ENCODE peak calls at places on chromosomes 16 and 17, in seven cellular contexts. D is adrenal gland, G is lower leg skin, C is suprapubic skin, J is breast epithelium, A is transverse colon, H is H54. M is an unnamed sample.

GRCh38 chr17:81111066-81111465 is 54.2 kb upstream of the PVALEF start:
- DNase-seq in D (no peak), G (no peak), C (no peak), J (no peak), A (no peak), H (no peak), M (no peak)

GRCh38 chr16:89200124-89200849 is at the start of gene SLC22A31:
- DNase-seq in D (no peak), G (no peak), C (peak; percentile 59), J (no peak), A (no peak), H (no peak), M (no peak)

GRCh38 chr16:70250748-70251650 is 741 bp downstream of the EXOSC6 start:
- DNase-seq in D (peak; percentile 75), G (peak; percentile 75), C (no peak), J (no peak), A (peak; percentile 51), H (peak; percentile 49), M (peak; percentile 77)

GRCh38 chr17:78883090-78883532 is 19.9 kb downstream of the CEP295NL start:
- DNase-seq in D (peak; percentile 92), G (peak; percentile 96), C (peak; percentile 92), J (peak; percentile 51), A (peak; percentile 63), H (peak; percentile 92), M (peak; percentile 78)

GRCh38 chr17:57948555-57949420 is 6.4 kb downstream of the CUEDC1 start:
- DNase-seq in D (peak; percentile 51), G (no peak), C (peak; percentile 75), J (no peak), A (no peak), H (peak; percentile 97), M (no peak)

GRCh38 chr16:2095918-2096582 is 39.6 kb downstream of the PKD1 start:
- DNase-seq in D (no peak), G (no peak), C (no peak), J (no peak), A (no peak), H (no peak), M (no peak)

GRCh38 chr16:68406458-68407041 is 41.8 kb downstream of the SMPD3 start:
- DNase-seq in D (no peak), G (no peak), C (no peak), J (no peak), A (no peak), H (no peak), M (no peak)

GRCh38 chr16:15043344-15043743 is 12.5 kb downstream of the NTAN1 start:
- DNase-seq in D (no peak), G (no peak), C (no peak), J (no peak), A (no peak), H (no peak), M (no peak)

GRCh38 chr16:57941016-57941656 is 29.8 kb downstream of the CNGB1 start:
- DNase-seq in D (peak; percentile 95), G (peak; percentile 89), C (no peak), J (peak; percentile 78), A (peak; percentile 41), H (no peak), M (no peak)

GRCh38 chr17:40903129-40903847 is 18.2 kb upstream of the KRT20 start:
- DNase-seq in D (no peak), G (no peak), C (no peak), J (peak; percentile 39), A (peak; percentile 69), H (peak; percentile 51), M (no peak)

GRCh38 chr16:30472328-30472942 is at the start of gene ITGAL:
- DNase-seq in D (peak; percentile 39), G (no peak), C (no peak), J (peak; percentile 24), A (peak; percentile 72), H (no peak), M (no peak)

GRCh38 chr16:88576307-88576706 is 6.1 kb downstream of the ZC3H18 start:
- DNase-seq in D (no peak), G (no peak), C (no peak), J (no peak), A (no peak), H (no peak), M (no peak)

GRCh38 chr16:77157346-77157745 is 33.6 kb upstream of the MON1B start:
- DNase-seq in D (no peak), G (no peak), C (no peak), J (no peak), A (no peak), H (no peak), M (no peak)

GRCh38 chr17:29706045-29706431 is 83.3 kb upstream of the CORO6 start:
- DNase-seq in D (no peak), G (no peak), C (no peak), J (no peak), A (no peak), H (no peak), M (no peak)

GRCh38 chr16:83588070-83588469 is 219.7 kb upstream of the HSBP1 start:
- DNase-seq in D (no peak), G (peak; percentile 82), C (no peak), J (no peak), A (no peak), H (no peak), M (no peak)

GRCh38 chr16:10729649-10730048 is 14.0 kb upstream of the NUBP1 start:
- DNase-seq in D (peak; percentile 88), G (peak; percentile 89), C (no peak), J (peak; percentile 57), A (peak; percentile 21), H (peak; percentile 56), M (no peak)

GRCh38 chr16:19284207-19284606 is 1.3 kb upstream of the CLEC19A start:
- DNase-seq in D (peak; percentile 82), G (peak; percentile 87), C (no peak), J (peak; percentile 94), A (no peak), H (peak; percentile 65), M (no peak)

GRCh38 chr16:55437627-55438026 is 41.4 kb upstream of the MMP2 start:
- DNase-seq in D (peak; percentile 9), G (no peak), C (no peak), J (no peak), A (no peak), H (no peak), M (no peak)

GRCh38 chr16:83901101-83901500 is 2.2 kb downstream of the MLYCD start:
- DNase-seq in D (no peak), G (no peak), C (no peak), J (no peak), A (no peak), H (no peak), M (no peak)

GRCh38 chr17:2961446-2961845 is 102.0 kb downstream of the OR1D5 start:
- DNase-seq in D (no peak), G (no peak), C (no peak), J (no peak), A (no peak), H (no peak), M (no peak)

GRCh38 chr16:34050787-34051320 is 591.4 kb downstream of the TP53TG3F start:
- DNase-seq in D (no peak), G (no peak), C (no peak), J (no peak), A (no peak), H (no peak), M (no peak)

GRCh38 chr16:29182501-29182900 is 197.6 kb downstream of the LAT start:
- DNase-seq in D (no peak), G (no peak), C (peak; percentile 62), J (no peak), A (no peak), H (no peak), M (no peak)

GRCh38 chr16:3129137-3130131 is 5.4 kb upstream of the ZNF213 start:
- DNase-seq in D (peak; percentile 85), G (peak; percentile 93), C (peak; percentile 84), J (peak; percentile 69), A (peak; percentile 74), H (no peak), M (peak; percentile 88)
- TF ChIP-seq POLR2A in D (no peak), G (no peak), C (no peak), J (no peak), A (peak; percentile 32), H (no peak), M (peak; percentile 74)

DNA sequence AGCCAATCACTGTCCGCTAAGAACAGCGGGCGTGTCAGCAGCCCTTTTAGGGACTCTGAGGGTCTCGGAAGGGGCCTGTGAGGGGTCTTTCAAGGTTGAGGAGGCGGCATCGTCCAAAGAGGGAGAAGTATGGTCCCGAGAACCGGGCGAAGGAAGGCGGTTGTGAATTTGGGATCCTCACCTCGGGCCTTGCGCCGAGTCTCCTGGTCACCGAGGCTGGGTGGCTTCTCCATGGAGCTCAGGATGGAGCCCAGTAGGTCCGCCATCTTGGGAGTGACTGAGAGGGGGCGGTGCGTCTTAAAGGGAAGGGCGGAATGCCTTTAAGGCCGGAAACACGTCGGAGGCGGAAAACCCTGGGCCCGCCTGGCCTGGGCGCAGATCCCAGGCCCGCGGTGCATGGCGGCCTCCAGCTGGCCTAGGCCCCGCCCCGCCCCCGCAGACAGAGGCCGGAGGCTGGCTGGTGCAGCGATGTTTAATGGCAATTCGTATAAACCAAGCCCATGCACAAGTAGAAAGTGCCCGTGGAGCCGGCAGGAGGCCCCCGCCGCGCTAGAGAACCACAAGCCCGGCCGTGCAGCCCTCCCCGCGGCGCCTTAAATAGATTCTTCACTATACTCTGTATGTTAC is at the start of gene SPAG7:
- DNase-seq in D (peak; percentile 95), G (peak; percentile 99), C (peak; percentile 96), J (peak; percentile 96), A (peak; percentile 96), H (peak; percentile 82), M (peak; percentile 99)
- TF ChIP-seq POLR2A in D (peak; percentile 78), G (peak; percentile 20), C (no peak), J (peak; percentile 73), A (peak; percentile 79), H (peak; percentile 40), M (peak; percentile 92)

DNA sequence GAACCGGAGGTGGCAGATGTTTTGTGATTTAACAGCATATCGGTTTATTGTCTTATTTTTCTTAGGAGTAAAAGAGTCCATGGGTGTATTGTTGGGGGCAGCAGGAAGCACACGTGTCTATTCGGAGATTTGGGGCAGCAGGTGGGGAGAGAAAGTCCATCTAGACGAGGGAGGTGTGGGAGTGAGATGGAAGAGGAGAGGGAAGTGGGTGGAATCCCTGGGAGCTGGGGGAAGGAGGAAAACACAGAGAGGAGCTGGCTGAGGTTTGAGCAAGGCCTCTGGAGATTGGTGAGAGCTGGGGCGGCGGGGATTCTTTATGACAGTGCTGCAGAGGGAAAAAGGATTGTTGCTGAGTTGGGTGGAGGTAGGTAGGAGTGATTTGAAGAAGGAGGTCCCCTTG is 72.1 kb downstream of the PRKCB start:
- DNase-seq in D (no peak), G (no peak), C (no peak), J (no peak), A (no peak), H (no peak), M (no peak)
- TF ChIP-seq POLR2A in D (no peak), G (no peak), C (no peak), J (no peak), A (no peak), H (no peak), M (no peak)

GRCh38 chr17:74490716-74491115 is 24.3 kb downstream of the CD300A start:
- DNase-seq in D (no peak), G (peak; percentile 71), C (peak; percentile 19), J (no peak), A (no peak), H (no peak), M (no peak)

GRCh38 chr17:74493381-74493833 is 27.0 kb downstream of the CD300A start:
- DNase-seq in D (peak; percentile 76), G (peak; percentile 89), C (peak; percentile 70), J (peak; percentile 58), A (peak; percentile 75), H (peak; percentile 80), M (peak; percentile 40)

GRCh38 chr17:74497471-74497870 is 31.0 kb downstream of the CD300A start:
- DNase-seq in D (no peak), G (peak; percentile 60), C (no peak), J (no peak), A (no peak), H (no peak), M (no peak)

GRCh38 chr17:74485841-74486240 is 19.4 kb downstream of the CD300A start:
- DNase-seq in D (no peak), G (peak; percentile 48), C (peak; percentile 32), J (no peak), A (no peak), H (no peak), M (no peak)

GRCh38 chr17:74491645-74492044 is 25.2 kb downstream of the CD300A start:
- DNase-seq in D (no peak), G (peak; percentile 60), C (peak; percentile 5), J (no peak), A (no peak), H (no peak), M (no peak)
- TF ChIP-seq POLR2A in D (no peak), G (no peak), C (no peak), J (no peak), A (no peak), H (no peak), M (no peak)